ENCODE peak calls at places on chromosomes 5 and 9, in five cellular contexts. S is activated naive CD8-positive, alpha-beta T cell treated with anti-CD3 and anti-CD28 coated beads, Interleukin-2, amount 10 ng/mL, durations not matched to agents 7 days and 5 days; L is CD8-positive, alpha-beta T cell; W is nephron progenitor cell; P is NCI-H1105 treated with DMSO at 0.1 percent for 48 hours. J is an unnamed sample.
A peak's percentile ranks its signal among the peaks of the same experiment; 100 is the strongest.

GRCh38 chr5:135188233-135188909 is 154.3 kb upstream of the PITX1 start:
- DNase-seq in S (no peak), L (no peak), W (no peak), P (no peak), J (peak; percentile 46)

GRCh38 chr5:54009828-54010227 is 300.5 kb downstream of the ARL15 start:
- DNase-seq in S (no peak), L (no peak), W (no peak), P (no peak), J (no peak)

GRCh38 chr9:70413427-70413797 is 1.0 kb downstream of the KLF9 start:
- DNase-seq in S (peak; percentile 85), L (no peak), W (peak; percentile 55), P (peak; percentile 20), J (no peak)

GRCh38 chr5:67305913-67306710 is 109.5 kb upstream of the CD180 start:
- DNase-seq in S (no peak), L (no peak), W (no peak), P (no peak), J (no peak)

GRCh38 chr5:67206381-67207328 is 10.1 kb upstream of the CD180 start:
- DNase-seq in S (peak; percentile 84), L (peak; percentile 79), W (no peak), P (no peak), J (no peak)

GRCh38 chr5:132480546-132481242 is 9.9 kb downstream of the IRF1 start:
- DNase-seq in S (peak; percentile 46), L (no peak), W (no peak), P (no peak), J (no peak)

GRCh38 chr5:145068696-145069095 is 766.4 kb downstream of the PRELID2 start:
- DNase-seq in S (no peak), L (no peak), W (no peak), P (no peak), J (no peak)

GRCh38 chr5:157271740-157272271 is 5.9 kb downstream of the CYFIP2 start:
- DNase-seq in S (peak; percentile 82), L (peak; percentile 90), W (no peak), P (no peak), J (no peak)

GRCh38 chr9:69023650-69024049 is 9.7 kb upstream of the PRKACG start:
- DNase-seq in S (no peak), L (no peak), W (no peak), P (peak; percentile 69), J (no peak)

GRCh38 chr9:109796081-109796480 is 16.1 kb downstream of the PALM2AKAP2 start:
- DNase-seq in S (no peak), L (no peak), W (no peak), P (no peak), J (no peak)

GRCh38 chr9:115229496-115229895 is 111.5 kb upstream of the TNC start:
- DNase-seq in S (no peak), L (no peak), W (no peak), P (no peak), J (peak; percentile 6)

GRCh38 chr5:9207820-9208418 is 338.0 kb downstream of the SEMA5A start:
- DNase-seq in S (no peak), L (no peak), W (no peak), P (peak; percentile 65), J (peak; percentile 25)

GRCh38 chr5:538801-539468 is 14.7 kb upstream of the SLC9A3 start:
- DNase-seq in S (peak; percentile 26), L (no peak), W (no peak), P (no peak), J (no peak)

GRCh38 chr5:10663531-10664183 is 97.4 kb downstream of the DAP start:
- DNase-seq in S (no peak), L (no peak), W (peak; percentile 28), P (peak; percentile 3), J (peak; percentile 43)

GRCh38 chr9:134341306-134341705 is 15.1 kb downstream of the RXRA start:
- DNase-seq in S (no peak), L (no peak), W (no peak), P (no peak), J (no peak)

GRCh38 chr9:99859395-99859980 is 37.8 kb downstream of the NR4A3 start:
- DNase-seq in S (no peak), L (no peak), W (peak; percentile 9), P (no peak), J (no peak)

GRCh38 chr5:14453486-14453885 is 128.1 kb upstream of the OTULINL start:
- DNase-seq in S (no peak), L (no peak), W (no peak), P (no peak), J (no peak)

GRCh38 chr5:174608631-174609097 is 115.7 kb upstream of the MSX2 start:
- DNase-seq in S (no peak), L (no peak), W (peak; percentile 34), P (peak; percentile 48), J (no peak)

GRCh38 chr5:66796306-66797292 is 200.4 kb downstream of the MAST4 start:
- DNase-seq in S (no peak), L (no peak), W (no peak), P (peak; percentile 43), J (no peak)

GRCh38 chr5:138725153-138725884 is 27.9 kb upstream of the CTNNA1 start:
- DNase-seq in S (no peak), L (no peak), W (peak; percentile 24), P (no peak), J (peak; percentile 99)

GRCh38 chr5:40367260-40367659 is 312.5 kb upstream of the PTGER4 start:
- DNase-seq in S (no peak), L (no peak), W (no peak), P (no peak), J (no peak)

GRCh38 chr9:37986001-37986400 is 82.1 kb upstream of the SLC25A51 start:
- DNase-seq in S (no peak), L (no peak), W (no peak), P (no peak), J (no peak)

GRCh38 chr9:136552117-136552685 is 6.4 kb upstream of the NOTCH1 start:
- DNase-seq in S (no peak), L (no peak), W (no peak), P (no peak), J (no peak)

GRCh38 chr5:144377207-144377606 is 206.5 kb downstream of the KCTD16 start:
- DNase-seq in S (no peak), L (no peak), W (no peak), P (no peak), J (peak; percentile 31)

GRCh38 chr5:127762412-127762811 is 59.2 kb downstream of the CCDC192 start:
- DNase-seq in S (no peak), L (no peak), W (no peak), P (no peak), J (no peak)

GRCh38 chr5:179149278-179149677 is 89.1 kb downstream of the ZNF354C start:
- DNase-seq in S (no peak), L (no peak), W (no peak), P (no peak), J (no peak)

GRCh38 chr9:91991621-91992435 is 41.8 kb upstream of the ROR2 start:
- DNase-seq in S (no peak), L (no peak), W (no peak), P (no peak), J (no peak)

GRCh38 chr9:125409217-125409636 is 147.6 kb downstream of the GAPVD1 start:
- DNase-seq in S (no peak), L (no peak), W (no peak), P (no peak), J (no peak)

GRCh38 chr9:22922222-22922621 is 475.6 kb downstream of the DMRTA1 start:
- DNase-seq in S (no peak), L (no peak), W (no peak), P (no peak), J (no peak)

GRCh38 chr9:95857122-95857521 is 18.4 kb upstream of the ERCC6L2 start:
- DNase-seq in S (no peak), L (no peak), W (peak; percentile 15), P (peak; percentile 40), J (no peak)

GRCh38 chr5:175870820-175871447 is 444 bp upstream of the CPLX2 start:
- DNase-seq in S (no peak), L (no peak), W (no peak), P (no peak), J (no peak)

GRCh38 chr9:120877276-120878034 is 467 bp upstream of the PHF19 start:
- DNase-seq in S (peak; percentile 83), L (peak; percentile 84), W (peak; percentile 82), P (peak; percentile 77), J (no peak)

GRCh38 chr5:1162729-1163128 is 38.7 kb upstream of the SLC6A19 start:
- DNase-seq in S (no peak), L (no peak), W (no peak), P (no peak), J (no peak)

GRCh38 chr5:179393078-179393477 is 47.8 kb upstream of the ADAMTS2 start:
- DNase-seq in S (no peak), L (no peak), W (no peak), P (no peak), J (no peak)

GRCh38 chr5:129063483-129064136 is 30.9 kb upstream of the ISOC1 start:
- DNase-seq in S (no peak), L (no peak), W (no peak), P (peak; percentile 73), J (no peak)

GRCh38 chr5:10563132-10563939 is 534 bp upstream of the ANKRD33B start:
- DNase-seq in S (no peak), L (no peak), W (no peak), P (no peak), J (no peak)

GRCh38 chr5:317086-317811 is 4.3 kb upstream of the AHRR start:
- DNase-seq in S (peak; percentile 79), L (peak; percentile 67), W (peak; percentile 80), P (peak; percentile 14), J (peak; percentile 25)